ENCODE peak calls at places on chromosomes 3 and 15, in six cellular contexts. C is ovary, F is cardiac fibroblast, Q is lung, X is fibroblast of lung, G is coronary artery. I is an unnamed sample.

GRCh38 chr3:196608693-196609092 is 30.8 kb upstream of the NRROS start:
- DNase-seq in X (no peak), C (no peak), G (no peak), Q (no peak), F (no peak), I (no peak)

GRCh38 chr15:85044251-85044853 is 62.7 kb downstream of the PDE8A start:
- DNase-seq in G (no peak), X (peak), C (peak), Q (peak), F (peak), I (peak)

GRCh38 chr15:88378259-88378658 is 88.9 kb downstream of the MRPL46 start:
- DNase-seq in F (no peak), X (peak), C (no peak), Q (no peak), G (no peak), I (no peak)

GRCh38 chr15:94703591-94703990 is 472.2 kb downstream of the MCTP2 start:
- DNase-seq in X (no peak), C (no peak), G (no peak), F (no peak), Q (no peak), I (no peak)

GRCh38 chr3:141353652-141354495 is 14.4 kb upstream of the ZBTB38 start:
- DNase-seq in F (peak), G (no peak), X (no peak), C (no peak), Q (no peak), I (no peak)

GRCh38 chr3:16177962-16178627 is 3.6 kb downstream of the GALNT15 start:
- DNase-seq in X (peak), C (peak), F (peak), G (peak), Q (peak), I (peak)

GRCh38 chr3:46943237-46944187 is 33.0 kb downstream of the CCDC12 start:
- DNase-seq in X (no peak), G (no peak), C (no peak), F (no peak), Q (peak), I (peak)

GRCh38 chr3:139830817-139831216 is 104.2 kb upstream of the CLSTN2 start:
- DNase-seq in F (no peak), X (no peak), C (peak), Q (peak), G (no peak), I (no peak)

GRCh38 chr3:33057320-33058298 is 39.3 kb downstream of the GLB1 start:
- DNase-seq in Q (no peak), X (peak), C (no peak), F (no peak), G (no peak), I (peak)

GRCh38 chr15:34582461-34583357 is 742 bp downstream of the GOLGA8B start:
- DNase-seq in X (peak), G (no peak), Q (peak), F (peak), C (peak), I (peak)

GRCh38 chr15:44574734-44575133 is 37.8 kb downstream of the EIF3J start:
- DNase-seq in F (no peak), C (no peak), X (no peak), G (no peak), Q (no peak), I (no peak)

GRCh38 chr3:193489949-193490348 is 64.7 kb downstream of the ATP13A4 start:
- DNase-seq in C (no peak), F (no peak), X (no peak), G (no peak), Q (no peak), I (no peak)

GRCh38 chr3:15287565-15288330 is 44.6 kb downstream of the SH3BP5 start:
- DNase-seq in C (peak), X (peak), F (peak), Q (no peak), G (peak), I (peak)

GRCh38 chr15:90261811-90262210 is 3.7 kb upstream of the NGRN start:
- DNase-seq in Q (no peak), G (no peak), F (peak), X (peak), C (no peak), I (no peak)

GRCh38 chr15:98823012-98823458 is 174.7 kb downstream of the IGF1R start:
- DNase-seq in G (no peak), Q (no peak), F (peak), C (no peak), X (peak), I (peak)

GRCh38 chr15:82566690-82567089 is 26.4 kb upstream of the RPS17 start:
- DNase-seq in F (no peak), C (no peak), Q (no peak), G (no peak), X (peak), I (no peak)

GRCh38 chr3:3038201-3038991 is 71.8 kb downstream of the IL5RA start:
- DNase-seq in F (no peak), C (no peak), Q (no peak), X (peak), G (no peak), I (peak)

GRCh38 chr3:142976621-142977398 is 13.3 kb upstream of the PAQR9 start:
- DNase-seq in G (no peak), F (peak), Q (peak), C (peak), X (peak), I (peak)

GRCh38 chr15:31261266-31262142 is 65.1 kb upstream of the KLF13 start:
- DNase-seq in C (no peak), G (peak), F (no peak), Q (no peak), X (no peak), I (no peak)

GRCh38 chr3:141242035-141242721 is 10.6 kb downstream of the PXYLP1 start:
- DNase-seq in Q (no peak), F (peak), X (peak), C (no peak), G (no peak), I (no peak)

GRCh38 chr3:186782542-186783069 is 771 bp upstream of the EIF4A2 start:
- DNase-seq in X (no peak), C (no peak), Q (no peak), G (no peak), F (no peak), I (no peak)

GRCh38 chr3:62667714-62668113 is 207.5 kb downstream of the CADPS start:
- DNase-seq in Q (no peak), G (no peak), X (no peak), F (no peak), C (no peak), I (no peak)

GRCh38 chr3:117936159-117936558 is 1098.5 kb downstream of the IGSF11 start:
- DNase-seq in X (no peak), G (no peak), Q (no peak), C (no peak), F (no peak), I (no peak)

GRCh38 chr3:194251007-194251406 is 100.1 kb downstream of the CPN2 start:
- DNase-seq in X (no peak), Q (no peak), G (no peak), F (no peak), C (no peak), I (no peak)

GRCh38 chr3:58429657-58430056 is 4.0 kb downstream of the PDHB start:
- DNase-seq in G (no peak), F (no peak), C (no peak), Q (no peak), X (peak), I (no peak)

GRCh38 chr3:106282931-106283330 is 414.1 kb upstream of the CBLB start:
- DNase-seq in Q (no peak), F (no peak), X (peak), C (no peak), G (no peak), I (no peak)

GRCh38 chr15:85973584-85974347 is 105.9 kb upstream of the AGBL1 start:
- DNase-seq in C (no peak), F (no peak), Q (no peak), G (no peak), X (peak), I (peak)

DNA sequence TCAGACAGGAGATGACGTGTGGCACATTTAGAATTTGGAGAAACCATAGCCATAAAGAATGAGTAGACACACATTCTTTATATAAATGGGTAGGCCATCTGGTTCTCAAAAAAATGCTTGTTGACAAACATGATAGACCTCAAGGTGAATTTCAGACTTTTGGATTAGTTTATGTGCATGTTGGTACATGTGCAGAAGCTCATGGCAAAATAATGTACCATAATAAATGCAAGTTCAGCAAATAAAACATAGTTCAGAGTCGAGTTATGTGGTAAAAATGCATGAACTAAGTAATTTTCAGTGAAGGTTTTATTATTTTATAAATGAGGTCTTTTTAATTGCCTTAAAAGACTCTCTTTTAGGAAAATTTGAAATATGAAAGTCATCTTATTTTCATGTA is 24.6 kb downstream of the EEFSEC start:
- DNase-seq in G (no peak), C (no peak), X (no peak), F (no peak), Q (no peak), I (no peak)
- H3K4me3 ChIP-seq in G (peak), C (no peak), X (peak), F (no peak), Q (no peak), I (no peak)

GRCh38 chr3:156817931-156818765 is 8.0 kb upstream of the LEKR1 start:
- DNase-seq in G (no peak), Q (no peak), C (no peak), X (no peak), F (no peak), I (no peak)
- H3K4me3 ChIP-seq in G (no peak), Q (no peak), C (no peak), X (no peak), F (no peak), I (peak)

GRCh38 chr3:64272842-64273241 is 47.6 kb upstream of the PRICKLE2 start:
- DNase-seq in Q (no peak), C (no peak), F (no peak), G (no peak), X (no peak), I (no peak)

GRCh38 chr3:64268926-64269325 is 43.7 kb upstream of the PRICKLE2 start:
- DNase-seq in G (no peak), C (no peak), F (no peak), Q (no peak), X (no peak), I (no peak)

GRCh38 chr3:64270143-64270542 is 44.9 kb upstream of the PRICKLE2 start:
- DNase-seq in G (no peak), X (no peak), F (no peak), Q (no peak), C (no peak), I (no peak)

GRCh38 chr3:64270861-64271260 is 45.6 kb upstream of the PRICKLE2 start:
- DNase-seq in C (no peak), X (no peak), Q (no peak), F (no peak), G (no peak), I (no peak)

DNA sequence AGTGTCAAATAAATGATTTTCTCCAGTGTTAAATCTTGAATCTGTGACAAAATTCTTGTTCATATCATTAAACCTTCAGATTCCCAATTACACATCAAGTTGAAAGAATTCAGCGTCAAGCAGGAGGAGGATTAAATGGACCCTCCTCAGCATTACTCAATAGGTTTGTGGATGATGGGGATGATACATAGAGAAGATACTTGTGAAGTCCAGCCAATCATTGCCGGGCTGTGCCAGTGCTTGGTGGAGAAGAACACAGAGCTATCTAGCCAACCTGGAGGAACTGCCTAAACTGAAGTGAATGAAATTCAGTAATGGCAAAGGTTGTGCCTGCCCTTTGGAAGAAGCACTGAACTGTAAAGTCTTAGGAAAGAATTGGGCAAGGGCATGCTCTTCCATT is 47.0 kb upstream of the PRICKLE2 start:
- DNase-seq in F (no peak), X (no peak), Q (no peak), G (no peak), C (no peak), I (no peak)
- H3K4me3 ChIP-seq in F (no peak), X (no peak), Q (no peak), G (no peak), C (no peak), I (no peak)

GRCh38 chr3:149247929-149248691 is 26.5 kb upstream of the CP start:
- DNase-seq in Q (no peak), C (no peak), X (peak), G (no peak), F (peak), I (no peak)
- H3K4me3 ChIP-seq in Q (no peak), C (no peak), X (no peak), G (no peak), F (no peak), I (no peak)

GRCh38 chr15:57130956-57131355 is 212.5 kb downstream of the TCF12 start:
- DNase-seq in X (no peak), C (no peak), F (no peak), Q (no peak), G (no peak), I (no peak)

GRCh38 chr15:57135800-57136199 is 217.4 kb downstream of the TCF12 start:
- DNase-seq in Q (no peak), F (no peak), C (no peak), X (no peak), G (no peak), I (no peak)

GRCh38 chr15:57129064-57129463 is 210.6 kb downstream of the TCF12 start:
- DNase-seq in G (no peak), C (no peak), F (no peak), Q (no peak), X (no peak), I (no peak)

GRCh38 chr15:57134877-57135276 is 216.4 kb downstream of the TCF12 start:
- DNase-seq in F (peak), G (no peak), C (no peak), Q (no peak), X (peak), I (no peak)

GRCh38 chr15:57133127-57133968 is 214.9 kb downstream of the TCF12 start:
- DNase-seq in X (peak), Q (no peak), F (no peak), C (no peak), G (no peak), I (no peak)
- H3K4me3 ChIP-seq in X (no peak), Q (no peak), F (no peak), C (no peak), G (no peak), I (no peak)

GRCh38 chr3:27544372-27544865 is 60.2 kb upstream of the SLC4A7 start:
- DNase-seq in F (peak), G (no peak), C (no peak), Q (no peak), X (peak), I (no peak)
- H3K4me3 ChIP-seq in F (no peak), G (no peak), C (no peak), Q (no peak), X (no peak), I (no peak)

DNA sequence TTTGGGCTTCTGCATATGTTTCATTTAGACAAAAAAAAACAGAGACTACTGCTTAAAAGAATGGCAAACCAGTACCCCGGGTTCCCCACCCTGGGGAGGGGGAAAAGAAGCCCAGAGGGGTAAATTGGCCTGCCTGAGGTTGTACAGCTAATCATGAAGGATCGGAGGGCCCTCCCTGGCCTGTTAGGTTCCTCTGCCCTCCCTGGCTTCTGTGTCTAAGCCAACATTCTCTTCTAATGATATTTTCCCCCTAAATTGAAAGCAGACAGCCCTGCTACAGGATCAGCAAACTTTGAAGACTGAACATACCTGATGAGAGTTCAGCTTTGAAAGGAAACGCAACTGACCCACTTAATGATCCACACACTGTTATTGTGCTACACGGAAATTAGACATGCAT is 2.5 kb downstream of the ARHGAP31 start:
- DNase-seq in C (no peak), Q (no peak), X (no peak), G (no peak), F (no peak), I (no peak)
- H3K4me3 ChIP-seq in C (no peak), Q (peak), X (no peak), G (peak), F (peak), I (no peak)

GRCh38 chr15:73923156-73923487 is 3.1 kb upstream of the LOXL1 start:
- DNase-seq in C (no peak), Q (no peak), X (no peak), F (no peak), G (no peak), I (no peak)

GRCh38 chr15:73923488-73924164 is 2.6 kb upstream of the LOXL1 start:
- DNase-seq in C (no peak), Q (no peak), X (no peak), G (no peak), F (no peak), I (no peak)

GRCh38 chr15:73924258-73924921 is 1.9 kb upstream of the LOXL1 start:
- DNase-seq in C (peak), G (no peak), Q (no peak), F (peak), X (peak), I (peak)

GRCh38 chr15:73921257-73921890 is 4.9 kb upstream of the LOXL1 start:
- DNase-seq in F (no peak), G (no peak), C (no peak), X (no peak), Q (no peak), I (no peak)

GRCh38 chr15:73922186-73923151 is 3.8 kb upstream of the LOXL1 start:
- DNase-seq in C (peak), G (no peak), X (peak), F (peak), Q (no peak), I (peak)
- H3K4me3 ChIP-seq in C (no peak), G (peak), X (no peak), F (no peak), Q (no peak), I (no peak)